ENCODE peak calls at places on chromosomes 4 and X, in four cellular contexts. V is CD8-positive, alpha-beta T cell; D is brain microvascular endothelial cell; X is pancreas. C is an unnamed sample.
A peak's percentile ranks its signal among the peaks of the same experiment; 100 is the strongest.

GRCh38 chr4:25160714-25161598 is 707 bp upstream of the SEPSECS start:
- DNase-seq in X (no peak), D (no peak), V (no peak), C (no peak)

GRCh38 chrX:136497556-136498048 is at the start of gene HTATSF1:
- DNase-seq in V (peak; percentile 2), D (no peak), X (peak; percentile 5), C (no peak)

GRCh38 chrX:41265615-41266014 is 68.3 kb upstream of the DDX3X start:
- DNase-seq in D (peak; percentile 53), X (no peak), V (peak; percentile 9), C (peak; percentile 59)

GRCh38 chrX:153635788-153636668 is 11.0 kb upstream of the DUSP9 start:
- DNase-seq in V (no peak), D (no peak), X (no peak), C (peak; percentile 49)

GRCh38 chrX:13659057-13659456 is 6.1 kb downstream of the TCEANC start:
- DNase-seq in X (no peak), V (no peak), D (peak; percentile 19), C (no peak)

GRCh38 chr4:21363701-21364100 is 584.9 kb downstream of the KCNIP4 start:
- DNase-seq in V (no peak), X (no peak), D (no peak), C (no peak)

GRCh38 chrX:155263854-155264628 is at the start of gene RAB39B:
- DNase-seq in V (peak; percentile 42), X (peak; percentile 31), D (peak; percentile 52), C (peak; percentile 53)

GRCh38 chrX:125628435-125628834 is 308.8 kb downstream of the TEX13C start:
- DNase-seq in D (no peak), X (no peak), V (no peak), C (no peak)

GRCh38 chr4:101850698-101851097 is 60.2 kb downstream of the BANK1 start:
- DNase-seq in D (no peak), X (no peak), V (no peak), C (no peak)

GRCh38 chr4:146153964-146154536 is 21.5 kb upstream of the LSM6 start:
- DNase-seq in X (no peak), D (no peak), V (no peak), C (no peak)

GRCh38 chr4:7131498-7132031 is 60.8 kb upstream of the SORCS2 start:
- DNase-seq in V (no peak), X (no peak), D (no peak), C (no peak)

GRCh38 chrX:18938710-18939109 is 45.2 kb downstream of the PHKA2 start:
- DNase-seq in X (no peak), D (no peak), V (no peak), C (peak; percentile 86)

GRCh38 chr4:22739933-22740332 is 47.2 kb downstream of the GBA3 start:
- DNase-seq in X (no peak), V (no peak), D (no peak), C (no peak)
- H3K27ac ChIP-seq in X (no peak overlapping the region), V (no peak overlapping the region), D (no peak overlapping the region), C (no peak overlapping the region)

GRCh38 chr4:168050002-168050401 is 42.3 kb upstream of the ANXA10 start:
- DNase-seq in X (no peak), V (no peak), D (no peak), C (no peak)

GRCh38 chr4:168057412-168057811 is 34.9 kb upstream of the ANXA10 start:
- DNase-seq in X (no peak), D (no peak), V (no peak), C (no peak)

DNA sequence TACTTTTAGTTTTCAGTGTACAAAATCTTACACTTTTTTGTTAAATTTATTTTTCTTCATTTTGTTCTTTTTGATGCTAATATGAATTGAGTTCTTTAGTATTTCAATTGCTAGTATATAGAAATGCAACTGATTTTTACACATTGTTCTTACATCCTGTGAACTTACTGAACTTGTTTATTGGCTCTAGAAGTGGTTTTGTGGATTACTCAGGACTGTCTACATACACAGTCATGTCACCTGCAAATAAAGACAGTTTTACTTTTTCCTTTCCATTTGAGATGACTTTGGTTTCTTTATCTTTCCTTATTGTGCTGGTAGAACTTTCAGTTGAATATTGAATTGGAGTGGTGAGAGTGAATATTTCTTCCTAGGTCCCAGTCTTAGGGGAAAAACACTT is 40.8 kb upstream of the ANXA10 start:
- DNase-seq in X (no peak), D (no peak), V (no peak), C (no peak)
- TF ChIP-seq CTCF in X (no peak), D (no peak), V (no peak), C (no peak)

GRCh38 chr4:74159397-74159709 is 1.4 kb downstream of the MTHFD2L start:
- DNase-seq in X (no peak), D (no peak), V (no peak), C (no peak)
- H3K4me3 ChIP-seq in X (no peak overlapping the region), D (no peak overlapping the region), V (no peak overlapping the region), C (peak overlapping the region; percentile 58)

GRCh38 chrX:37684918-37685317 is 673 bp upstream of the XK start:
- DNase-seq in X (no peak), D (no peak), V (no peak), C (no peak)
- H3K27ac ChIP-seq in X (peak overlapping the region; percentile 74), D (no peak overlapping the region), V (no peak overlapping the region), C (no peak overlapping the region)

GRCh38 chr4:71774136-71774535 is 9.7 kb downstream of the GC start:
- DNase-seq in D (no peak), V (no peak), X (no peak), C (no peak)

GRCh38 chr4:71775449-71775848 is 8.4 kb downstream of the GC start:
- DNase-seq in D (no peak), V (no peak), X (no peak), C (no peak)

GRCh38 chr4:71771613-71772012 is 12.3 kb downstream of the GC start:
- DNase-seq in X (no peak), D (no peak), V (no peak), C (no peak)

GRCh38 chr4:71773004-71773403 is 10.9 kb downstream of the GC start:
- DNase-seq in X (no peak), V (no peak), D (no peak), C (no peak)

GRCh38 chr4:71772592-71772991 is 11.3 kb downstream of the GC start:
- DNase-seq in V (no peak), D (no peak), X (no peak), C (no peak)
- TF ChIP-seq CTCF in V (no peak), D (no peak), X (peak; percentile 21), C (peak; percentile 23)

GRCh38 chr4:94160774-94161173 is 46.9 kb upstream of the SMARCAD1 start:
- DNase-seq in X (no peak), D (no peak), V (no peak), C (no peak)

GRCh38 chr4:94169803-94170372 is 37.8 kb upstream of the SMARCAD1 start:
- DNase-seq in X (no peak), V (no peak), D (no peak), C (no peak)

GRCh38 chr4:94159790-94160189 is 47.9 kb upstream of the SMARCAD1 start:
- DNase-seq in V (no peak), X (no peak), D (no peak), C (no peak)

GRCh38 chr4:94168321-94168720 is 39.3 kb upstream of the SMARCAD1 start:
- DNase-seq in D (peak; percentile 3), V (no peak), X (no peak), C (no peak)

DNA sequence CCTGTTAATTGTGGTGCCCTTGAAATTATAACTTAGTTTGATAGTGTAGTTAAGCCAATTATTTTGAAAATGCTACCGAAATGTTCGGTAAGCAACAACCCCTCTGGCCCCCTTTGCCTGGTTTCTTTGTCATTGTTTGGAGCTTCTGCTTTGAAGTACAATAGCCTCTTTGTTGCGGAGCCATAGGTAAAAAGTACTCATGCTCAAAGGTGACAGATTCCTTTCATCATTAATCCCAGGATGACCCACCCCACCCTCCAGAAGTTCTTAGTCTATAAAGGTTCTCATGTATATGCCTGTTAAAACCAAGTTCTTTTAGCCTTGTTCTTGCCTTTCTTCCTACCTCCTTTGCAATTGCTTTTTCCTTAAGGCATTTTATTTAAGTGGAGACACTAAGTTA is 42.4 kb upstream of the SMARCAD1 start:
- DNase-seq in X (no peak), V (no peak), D (no peak), C (no peak)
- H3K4me3 ChIP-seq in X (no peak overlapping the region), V (no peak overlapping the region), D (no peak overlapping the region), C (no peak overlapping the region)

GRCh38 chr4:15457401-15458201 is 12.1 kb upstream of the CC2D2A start:
- DNase-seq in X (no peak), D (peak; percentile 10), V (no peak), C (peak; percentile 78)
- H3K27ac ChIP-seq in X (no peak overlapping the region), D (no peak overlapping the region), V (no peak overlapping the region), C (no peak overlapping the region)

GRCh38 chr4:84583871-84584373 is 995 bp downstream of the CDS1 start:
- DNase-seq in V (no peak), D (no peak), X (no peak), C (peak; percentile 3)
- TF ChIP-seq CTCF in V (peak; percentile 23), D (no peak), X (no peak), C (no peak)